ENCODE peak calls at places on chromosomes 11 and 22, in eight cellular contexts. One of them, this sample, is unnamed.

GRCh38 chr11:71372693-71373657 is 75.2 kb downstream of the DHCR7 start:
- DNase-seq in endothelial cell of umbilical vein: no peak
- DNase-seq in heart left ventricle: no peak
- DNase-seq in breast epithelium: no peak
- DNase-seq in lung microvascular endothelial cell: no peak
- DNase-seq in GM04504: peak; percentile 9
- DNase-seq in heart right ventricle: no peak
- DNase-seq in uterus: no peak
- DNase-seq in this sample: peak; percentile 62

GRCh38 chr11:45089251-45089650 is 57.2 kb upstream of the PRDM11 start:
- DNase-seq in heart left ventricle: peak; percentile 83
- DNase-seq in lung microvascular endothelial cell: no peak
- DNase-seq in heart right ventricle: peak; percentile 79
- DNase-seq in uterus: peak; percentile 87
- DNase-seq in GM04504: peak; percentile 98
- DNase-seq in breast epithelium: peak; percentile 69
- DNase-seq in endothelial cell of umbilical vein: peak; percentile 14
- DNase-seq in this sample: peak; percentile 94

GRCh38 chr22:47056361-47056760 is 293.9 kb downstream of the TBC1D22A start:
- DNase-seq in GM04504: no peak
- DNase-seq in endothelial cell of umbilical vein: no peak
- DNase-seq in heart right ventricle: no peak
- DNase-seq in uterus: no peak
- DNase-seq in heart left ventricle: peak; percentile 25
- DNase-seq in lung microvascular endothelial cell: no peak
- DNase-seq in breast epithelium: no peak
- DNase-seq in this sample: no peak

GRCh38 chr11:95277868-95278267 is 46.9 kb upstream of the SESN3 start:
- DNase-seq in heart right ventricle: no peak
- DNase-seq in lung microvascular endothelial cell: no peak
- DNase-seq in GM04504: no peak
- DNase-seq in endothelial cell of umbilical vein: no peak
- DNase-seq in breast epithelium: no peak
- DNase-seq in uterus: no peak
- DNase-seq in heart left ventricle: no peak
- DNase-seq in this sample: no peak

GRCh38 chr11:120027546-120028180 is 110.2 kb downstream of the TRIM29 start:
- DNase-seq in heart right ventricle: no peak
- DNase-seq in uterus: no peak
- DNase-seq in GM04504: no peak
- DNase-seq in endothelial cell of umbilical vein: no peak
- DNase-seq in breast epithelium: no peak
- DNase-seq in lung microvascular endothelial cell: no peak
- DNase-seq in heart left ventricle: no peak
- DNase-seq in this sample: no peak

GRCh38 chr11:110479445-110480101 is 49.8 kb downstream of the FDX1 start:
- DNase-seq in lung microvascular endothelial cell: peak; percentile 9
- DNase-seq in heart right ventricle: no peak
- DNase-seq in heart left ventricle: no peak
- DNase-seq in uterus: no peak
- DNase-seq in endothelial cell of umbilical vein: no peak
- DNase-seq in breast epithelium: no peak
- DNase-seq in GM04504: peak; percentile 27
- DNase-seq in this sample: peak; percentile 35

GRCh38 chr11:68373810-68374501 is 61.6 kb downstream of the LRP5 start:
- DNase-seq in GM04504: no peak
- DNase-seq in lung microvascular endothelial cell: peak; percentile 63
- DNase-seq in endothelial cell of umbilical vein: peak; percentile 50
- DNase-seq in heart right ventricle: peak; percentile 62
- DNase-seq in breast epithelium: no peak
- DNase-seq in uterus: peak; percentile 51
- DNase-seq in heart left ventricle: peak; percentile 81
- DNase-seq in this sample: peak; percentile 41

GRCh38 chr11:121575250-121575962 is 122.6 kb upstream of the SORL1-AS1 start:
- DNase-seq in heart right ventricle: peak; percentile 52
- DNase-seq in uterus: peak; percentile 88
- DNase-seq in breast epithelium: no peak
- DNase-seq in GM04504: no peak
- DNase-seq in heart left ventricle: peak; percentile 82
- DNase-seq in endothelial cell of umbilical vein: no peak
- DNase-seq in lung microvascular endothelial cell: no peak
- DNase-seq in this sample: no peak

GRCh38 chr11:118912742-118913410 is 12.8 kb downstream of the BCL9L start:
- DNase-seq in heart right ventricle: no peak
- DNase-seq in uterus: peak; percentile 43
- DNase-seq in lung microvascular endothelial cell: no peak
- DNase-seq in endothelial cell of umbilical vein: peak; percentile 58
- DNase-seq in breast epithelium: no peak
- DNase-seq in heart left ventricle: no peak
- DNase-seq in GM04504: no peak
- DNase-seq in this sample: no peak

GRCh38 chr11:125390949-125391348 is 105.1 kb downstream of the FEZ1 start:
- DNase-seq in lung microvascular endothelial cell: peak; percentile 79
- DNase-seq in endothelial cell of umbilical vein: peak; percentile 79
- DNase-seq in GM04504: peak; percentile 13
- DNase-seq in heart left ventricle: no peak
- DNase-seq in breast epithelium: peak; percentile 2
- DNase-seq in heart right ventricle: no peak
- DNase-seq in uterus: no peak
- DNase-seq in this sample: peak; percentile 74

GRCh38 chr11:63767415-63768231 is 952 bp downstream of the ZFTA start:
- DNase-seq in heart right ventricle: peak; percentile 81
- DNase-seq in uterus: peak; percentile 65
- DNase-seq in heart left ventricle: peak; percentile 80
- DNase-seq in GM04504: no peak
- DNase-seq in endothelial cell of umbilical vein: peak; percentile 72
- DNase-seq in breast epithelium: no peak
- DNase-seq in lung microvascular endothelial cell: peak; percentile 41
- DNase-seq in this sample: peak; percentile 81

GRCh38 chr22:48884786-48885185 is 942.9 kb downstream of the BRD1 start:
- DNase-seq in GM04504: no peak
- DNase-seq in breast epithelium: no peak
- DNase-seq in lung microvascular endothelial cell: no peak
- DNase-seq in heart left ventricle: no peak
- DNase-seq in uterus: peak; percentile 5
- DNase-seq in endothelial cell of umbilical vein: no peak
- DNase-seq in heart right ventricle: no peak
- DNase-seq in this sample: no peak

GRCh38 chr11:115459563-115459962 is 44.7 kb downstream of the CADM1 start:
- DNase-seq in heart left ventricle: no peak
- DNase-seq in GM04504: no peak
- DNase-seq in heart right ventricle: no peak
- DNase-seq in uterus: no peak
- DNase-seq in lung microvascular endothelial cell: no peak
- DNase-seq in breast epithelium: no peak
- DNase-seq in endothelial cell of umbilical vein: no peak
- DNase-seq in this sample: peak; percentile 5

GRCh38 chr11:128629516-128630106 is 42.3 kb upstream of the ETS1 start:
- DNase-seq in heart right ventricle: no peak
- DNase-seq in GM04504: no peak
- DNase-seq in lung microvascular endothelial cell: no peak
- DNase-seq in uterus: no peak
- DNase-seq in endothelial cell of umbilical vein: no peak
- DNase-seq in heart left ventricle: no peak
- DNase-seq in breast epithelium: no peak
- DNase-seq in this sample: no peak

GRCh38 chr22:20607157-20607907 is 99.9 kb downstream of the MED15 start:
- DNase-seq in endothelial cell of umbilical vein: no peak
- DNase-seq in GM04504: no peak
- DNase-seq in breast epithelium: no peak
- DNase-seq in heart right ventricle: no peak
- DNase-seq in lung microvascular endothelial cell: no peak
- DNase-seq in heart left ventricle: no peak
- DNase-seq in uterus: no peak
- DNase-seq in this sample: no peak

GRCh38 chr22:38964306-38964705 is 6.9 kb downstream of the APOBEC3A start:
- DNase-seq in uterus: no peak
- DNase-seq in breast epithelium: no peak
- DNase-seq in endothelial cell of umbilical vein: no peak
- DNase-seq in heart right ventricle: no peak
- DNase-seq in heart left ventricle: no peak
- DNase-seq in lung microvascular endothelial cell: no peak
- DNase-seq in GM04504: no peak
- DNase-seq in this sample: no peak

GRCh38 chr11:45273509-45273908 is 12.6 kb downstream of the SYT13 start:
- DNase-seq in breast epithelium: no peak
- DNase-seq in endothelial cell of umbilical vein: no peak
- DNase-seq in heart left ventricle: no peak
- DNase-seq in uterus: no peak
- DNase-seq in GM04504: no peak
- DNase-seq in heart right ventricle: no peak
- DNase-seq in lung microvascular endothelial cell: no peak
- DNase-seq in this sample: no peak

GRCh38 chr11:9525116-9525515 is 48.4 kb upstream of the WEE1 start:
- DNase-seq in endothelial cell of umbilical vein: no peak
- DNase-seq in GM04504: no peak
- DNase-seq in lung microvascular endothelial cell: no peak
- DNase-seq in heart left ventricle: no peak
- DNase-seq in uterus: no peak
- DNase-seq in breast epithelium: no peak
- DNase-seq in heart right ventricle: no peak
- DNase-seq in this sample: no peak

GRCh38 chr11:122784325-122785155 is 53.8 kb upstream of the CRTAM start:
- DNase-seq in GM04504: peak; percentile 75
- DNase-seq in heart right ventricle: no peak
- DNase-seq in endothelial cell of umbilical vein: peak; percentile 73
- DNase-seq in uterus: peak; percentile 63
- DNase-seq in breast epithelium: no peak
- DNase-seq in lung microvascular endothelial cell: peak; percentile 75
- DNase-seq in heart left ventricle: no peak
- DNase-seq in this sample: peak; percentile 90

GRCh38 chr11:60769273-60769672 is 12.6 kb downstream of the MS4A15 start:
- DNase-seq in heart right ventricle: no peak
- DNase-seq in lung microvascular endothelial cell: no peak
- DNase-seq in breast epithelium: no peak
- DNase-seq in endothelial cell of umbilical vein: no peak
- DNase-seq in heart left ventricle: no peak
- DNase-seq in GM04504: no peak
- DNase-seq in uterus: no peak
- DNase-seq in this sample: no peak

GRCh38 chr11:67420147-67420645 is 4.7 kb downstream of the CARNS1 start:
- DNase-seq in lung microvascular endothelial cell: no peak
- DNase-seq in GM04504: no peak
- DNase-seq in heart left ventricle: no peak
- DNase-seq in heart right ventricle: no peak
- DNase-seq in breast epithelium: no peak
- DNase-seq in endothelial cell of umbilical vein: no peak
- DNase-seq in uterus: no peak
- DNase-seq in this sample: no peak

GRCh38 chr11:19460718-19461405 is 220.1 kb upstream of the E2F8 start:
- DNase-seq in endothelial cell of umbilical vein: no peak
- DNase-seq in GM04504: peak; percentile 15
- DNase-seq in breast epithelium: no peak
- DNase-seq in heart right ventricle: peak; percentile 56
- DNase-seq in heart left ventricle: no peak
- DNase-seq in lung microvascular endothelial cell: no peak
- DNase-seq in uterus: no peak
- DNase-seq in this sample: peak; percentile 41

GRCh38 chr22:19713650-19714319 is 518 bp upstream of the SEPTIN5 start:
- DNase-seq in lung microvascular endothelial cell: peak; percentile 48
- DNase-seq in GM04504: no peak
- DNase-seq in heart right ventricle: no peak
- DNase-seq in uterus: no peak
- DNase-seq in heart left ventricle: peak; percentile 68
- DNase-seq in endothelial cell of umbilical vein: no peak
- DNase-seq in breast epithelium: no peak
- DNase-seq in this sample: no peak

GRCh38 chr11:111978028-111978771 is 41.1 kb downstream of the DIXDC1 start:
- DNase-seq in lung microvascular endothelial cell: no peak
- DNase-seq in breast epithelium: peak; percentile 67
- DNase-seq in heart left ventricle: no peak
- DNase-seq in GM04504: peak; percentile 42
- DNase-seq in endothelial cell of umbilical vein: peak; percentile 79
- DNase-seq in uterus: peak; percentile 73
- DNase-seq in heart right ventricle: peak; percentile 73
- DNase-seq in this sample: peak; percentile 94

GRCh38 chr11:772429-773390 is 4.6 kb downstream of the GATD1 start:
- DNase-seq in uterus: peak; percentile 26
- DNase-seq in lung microvascular endothelial cell: no peak
- DNase-seq in endothelial cell of umbilical vein: no peak
- DNase-seq in GM04504: no peak
- DNase-seq in breast epithelium: no peak
- DNase-seq in heart right ventricle: no peak
- DNase-seq in heart left ventricle: no peak
- DNase-seq in this sample: no peak

GRCh38 chr22:19429950-19430889 is 1.3 kb downstream of the HIRA start:
- DNase-seq in heart right ventricle: peak; percentile 28
- DNase-seq in lung microvascular endothelial cell: peak; percentile 29
- DNase-seq in heart left ventricle: no peak
- DNase-seq in GM04504: no peak
- DNase-seq in uterus: no peak
- DNase-seq in endothelial cell of umbilical vein: peak; percentile 16
- DNase-seq in breast epithelium: no peak
- DNase-seq in this sample: peak; percentile 47

GRCh38 chr11:131785801-131786200 is 415.4 kb downstream of the NTM start:
- DNase-seq in lung microvascular endothelial cell: no peak
- DNase-seq in endothelial cell of umbilical vein: no peak
- DNase-seq in heart left ventricle: no peak
- DNase-seq in uterus: no peak
- DNase-seq in GM04504: no peak
- DNase-seq in heart right ventricle: no peak
- DNase-seq in breast epithelium: no peak
- DNase-seq in this sample: no peak

GRCh38 chr11:126973051-126973450 is 27.5 kb downstream of the KIRREL3 start:
- DNase-seq in breast epithelium: no peak
- DNase-seq in heart right ventricle: no peak
- DNase-seq in uterus: no peak
- DNase-seq in heart left ventricle: no peak
- DNase-seq in GM04504: no peak
- DNase-seq in endothelial cell of umbilical vein: no peak
- DNase-seq in lung microvascular endothelial cell: no peak
- DNase-seq in this sample: no peak

GRCh38 chr11:31690516-31690915 is 120.6 kb downstream of the PAX6 start:
- DNase-seq in breast epithelium: no peak
- DNase-seq in heart left ventricle: no peak
- DNase-seq in lung microvascular endothelial cell: no peak
- DNase-seq in GM04504: no peak
- DNase-seq in uterus: no peak
- DNase-seq in endothelial cell of umbilical vein: peak; percentile 41
- DNase-seq in heart right ventricle: no peak
- DNase-seq in this sample: no peak

GRCh38 chr11:94933225-94934130 is 39.9 kb downstream of the CWC15 start:
- DNase-seq in uterus: peak; percentile 59
- DNase-seq in endothelial cell of umbilical vein: peak; percentile 86
- DNase-seq in GM04504: peak; percentile 94
- DNase-seq in heart left ventricle: peak; percentile 52
- DNase-seq in lung microvascular endothelial cell: peak; percentile 56
- DNase-seq in breast epithelium: no peak
- DNase-seq in heart right ventricle: peak; percentile 65
- DNase-seq in this sample: peak; percentile 91

GRCh38 chr11:85137597-85137996 is 489.5 kb downstream of the DLG2 start:
- DNase-seq in endothelial cell of umbilical vein: no peak
- DNase-seq in breast epithelium: no peak
- DNase-seq in heart left ventricle: no peak
- DNase-seq in heart right ventricle: no peak
- DNase-seq in GM04504: no peak
- DNase-seq in uterus: no peak
- DNase-seq in lung microvascular endothelial cell: no peak
- DNase-seq in this sample: no peak

GRCh38 chr11:112931686-112932085 is 29.5 kb upstream of the NCAM1 start:
- DNase-seq in heart right ventricle: no peak
- DNase-seq in heart left ventricle: no peak
- DNase-seq in endothelial cell of umbilical vein: no peak
- DNase-seq in lung microvascular endothelial cell: no peak
- DNase-seq in uterus: no peak
- DNase-seq in breast epithelium: no peak
- DNase-seq in GM04504: no peak
- DNase-seq in this sample: no peak

GRCh38 chr22:37416806-37417205 is 10.5 kb downstream of the ELFN2 start:
- DNase-seq in heart right ventricle: no peak
- DNase-seq in breast epithelium: no peak
- DNase-seq in lung microvascular endothelial cell: no peak
- DNase-seq in heart left ventricle: no peak
- DNase-seq in endothelial cell of umbilical vein: no peak
- DNase-seq in uterus: no peak
- DNase-seq in GM04504: no peak
- DNase-seq in this sample: no peak

GRCh38 chr11:16925495-16926065 is 88.6 kb downstream of the PLEKHA7 start:
- DNase-seq in breast epithelium: peak; percentile 57
- DNase-seq in endothelial cell of umbilical vein: peak; percentile 46
- DNase-seq in GM04504: no peak
- DNase-seq in heart left ventricle: peak; percentile 67
- DNase-seq in heart right ventricle: peak; percentile 23
- DNase-seq in lung microvascular endothelial cell: peak; percentile 53
- DNase-seq in uterus: peak; percentile 18
- DNase-seq in this sample: peak; percentile 68